ENCODE peak calls at places on chromosomes 11 and 22, in five cellular contexts. Y is suprapubic skin, J is ovary, L is stomach, T is K562. B is an unnamed sample.

GRCh38 chr11:71472941-71473792 is 20.2 kb downstream of the NADSYN1 start:
- DNase-seq in J (no peak), T (no peak), Y (no peak), L (no peak), B (no peak)

GRCh38 chr11:2271077-2271326 is 614 bp upstream of the ASCL2 start:
- DNase-seq in Y (no peak), L (peak), J (no peak), T (no peak), B (no peak)

GRCh38 chr11:116513894-116514293 is 258.9 kb downstream of the BUD13 start:
- DNase-seq in L (no peak), J (no peak), T (peak), Y (no peak), B (no peak)

GRCh38 chr22:47190957-47191323 is 428.5 kb downstream of the TBC1D22A start:
- DNase-seq in J (no peak), T (no peak), Y (peak), L (peak), B (no peak)

GRCh38 chr11:111707039-111707690 is 59.0 kb downstream of the PPP2R1B start:
- DNase-seq in Y (peak), J (peak), T (no peak), L (peak), B (no peak)

GRCh38 chr22:43376765-43377485 is 33.8 kb upstream of the SCUBE1 start:
- DNase-seq in J (no peak), T (no peak), Y (peak), L (peak), B (no peak)

GRCh38 chr11:33753304-33753703 is 17.1 kb upstream of the CD59 start:
- DNase-seq in T (no peak), Y (no peak), J (no peak), L (no peak), B (no peak)

GRCh38 chr11:75325713-75326438 is 25.6 kb downstream of the ARRB1 start:
- DNase-seq in J (no peak), Y (no peak), T (no peak), L (peak), B (peak)

GRCh38 chr11:20000022-20000392 is 160.3 kb downstream of the DBX1 start:
- DNase-seq in T (no peak), Y (no peak), L (no peak), J (no peak), B (no peak)

GRCh38 chr11:104033561-104033960 is 2.9 kb upstream of the DDI1 start:
- DNase-seq in Y (no peak), L (no peak), T (no peak), J (no peak), B (no peak)

GRCh38 chr22:36383110-36383581 is 4.6 kb downstream of the MYH9 start:
- DNase-seq in J (no peak), L (peak), Y (no peak), T (peak), B (no peak)

GRCh38 chr22:40703174-40703573 is 23.9 kb downstream of the MCHR1 start:
- DNase-seq in Y (no peak), T (no peak), J (no peak), L (no peak), B (no peak)

GRCh38 chr11:3107608-3108182 is 50.5 kb upstream of the CARS1 start:
- DNase-seq in L (peak), T (no peak), J (no peak), Y (peak), B (no peak)

GRCh38 chr11:88175707-88176066 is 444 bp upstream of the RAB38 start:
- DNase-seq in T (peak), L (no peak), Y (no peak), J (no peak), B (no peak)

GRCh38 chr22:50281957-50282356 is 11.8 kb upstream of the MAPK11 start:
- DNase-seq in L (peak), J (no peak), Y (no peak), T (no peak), B (no peak)
- TF ChIP-seq EP300 in L (no peak), J (no peak), Y (no peak), T (no peak), B (no peak)

GRCh38 chr11:61971177-61972111 is 4.0 kb upstream of the FTH1 start:
- DNase-seq in L (peak), J (peak), Y (peak), T (peak), B (peak)

GRCh38 chr11:61972796-61973602 is 5.6 kb upstream of the FTH1 start:
- DNase-seq in T (no peak), L (no peak), Y (peak), J (peak), B (no peak)

GRCh38 chr11:61969838-61970452 is 2.5 kb upstream of the FTH1 start:
- DNase-seq in L (no peak), J (no peak), Y (no peak), T (no peak), B (peak)

GRCh38 chr11:61973603-61974162 is 6.2 kb upstream of the FTH1 start:
- DNase-seq in T (no peak), L (no peak), J (peak), Y (no peak), B (no peak)

GRCh38 chr11:61972112-61972795 is 4.8 kb upstream of the FTH1 start:
- DNase-seq in L (no peak), T (no peak), J (peak), Y (no peak), B (no peak)
- TF ChIP-seq EP300 in L (no peak), T (no peak), J (no peak), Y (no peak), B (peak)

DNA sequence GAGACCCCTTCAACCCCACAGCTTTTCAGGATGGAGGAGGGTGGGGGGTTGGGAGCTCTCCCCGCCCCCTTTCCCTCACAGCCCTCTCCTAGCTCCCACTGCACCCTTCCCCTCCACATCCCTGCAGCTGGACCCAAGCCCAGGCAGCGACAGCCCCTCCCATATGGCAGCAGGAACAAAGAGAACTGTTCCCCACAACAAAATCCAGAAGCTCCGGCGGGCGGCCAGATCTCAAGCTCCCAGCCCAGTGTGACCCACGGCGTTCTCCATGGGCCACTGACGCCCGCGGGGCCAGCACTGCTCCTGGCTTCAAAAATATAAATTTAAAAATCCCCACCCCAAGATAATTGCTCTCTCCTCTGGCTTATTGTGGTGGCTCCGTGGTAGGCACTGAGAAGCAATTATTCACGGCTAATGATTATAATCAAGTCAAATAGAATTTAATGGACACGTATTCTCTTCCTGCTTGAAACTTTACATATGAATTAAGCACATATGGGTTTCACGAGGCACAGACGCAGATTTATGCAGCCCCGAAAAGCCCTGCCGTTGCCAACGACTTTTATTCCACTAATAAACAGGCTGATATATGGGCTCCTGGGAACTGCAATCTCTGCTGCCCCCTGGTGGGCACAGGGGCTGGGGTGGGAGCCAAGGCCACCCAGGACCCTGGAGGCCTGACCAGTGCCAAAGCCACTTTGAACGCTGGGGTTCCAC is 17.6 kb downstream of the MACROD1 start:
- DNase-seq in J (peak), T (peak), Y (peak), L (peak), B (peak)
- TF ChIP-seq EP300 in J (no peak), T (no peak), Y (no peak), L (no peak), B (no peak)

DNA sequence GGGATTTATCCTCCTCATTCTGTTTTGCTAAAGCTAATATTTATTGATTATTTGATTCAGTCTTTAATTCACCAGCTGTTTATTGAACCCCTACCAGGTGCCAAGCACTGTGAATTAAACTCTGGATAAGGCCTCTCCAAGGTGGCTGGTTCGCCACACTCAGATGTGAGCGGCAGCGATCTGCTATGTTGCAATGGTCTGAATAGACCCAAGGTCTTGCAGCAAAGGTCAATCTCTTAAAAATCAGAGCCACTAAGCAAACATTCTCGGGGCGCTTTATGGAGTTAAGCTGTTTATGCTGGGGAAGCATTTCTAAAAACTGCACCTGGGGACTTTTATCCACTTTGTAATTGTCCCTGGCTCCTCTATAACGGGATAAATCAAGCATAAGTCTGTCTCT is 10.5 kb upstream of the TSPAN18 start:
- DNase-seq in J (no peak), L (no peak), T (no peak), Y (no peak), B (no peak)
- TF ChIP-seq EP300 in J (no peak), L (no peak), T (no peak), Y (no peak), B (no peak)

B was measured in A549.